ENCODE peak calls at places on chromosomes 12 and 14, in ten cellular contexts. B, G, Z, L, W, J, O, Y, K and I are unnamed samples.
A peak's percentile ranks its signal among the peaks of the same experiment; 100 is the strongest.

GRCh38 chr12:18653465-18653864 is 84.3 kb downstream of the PLCZ1 start:
- DNase-seq in Y (no peak), O (no peak), Z (no peak), B (no peak), L (no peak), W (no peak), J (no peak), K (no peak), G (no peak), I (no peak)

GRCh38 chr12:7110661-7111060 is 1.6 kb upstream of the C1RL start:
- DNase-seq in W (no peak), L (no peak), Y (no peak), J (no peak), B (no peak), G (no peak), O (no peak), K (no peak), Z (no peak), I (no peak)

GRCh38 chr12:77228376-77228775 is 163.0 kb upstream of the E2F7 start:
- DNase-seq in J (no peak), L (no peak), B (no peak), O (no peak), Y (no peak), Z (no peak), K (no peak), G (no peak), W (no peak), I (no peak)

GRCh38 chr14:61585598-61586538 is 109.4 kb upstream of the HIF1A start:
- DNase-seq in B (peak; percentile 47), J (no peak), L (peak; percentile 76), K (no peak), Z (no peak), O (peak; percentile 83), G (no peak), Y (peak; percentile 65), W (no peak), I (no peak)

GRCh38 chr14:22792158-22792557 is 23.1 kb downstream of the SLC7A7 start:
- DNase-seq in G (no peak), Z (no peak), Y (no peak), J (no peak), W (no peak), K (no peak), B (no peak), L (no peak), O (no peak), I (no peak)

GRCh38 chr12:15088115-15088514 is 115.3 kb downstream of the PDE6H start:
- DNase-seq in O (no peak), Z (no peak), Y (no peak), W (no peak), J (no peak), G (no peak), K (no peak), B (no peak), L (no peak), I (no peak)

GRCh38 chr12:50842637-50843493 is at the start of gene TMPRSS12:
- DNase-seq in K (no peak), W (no peak), Z (no peak), B (no peak), O (no peak), J (peak; percentile 19), L (peak; percentile 23), Y (no peak), G (no peak), I (no peak)

GRCh38 chr14:23951590-23952143 is 1.9 kb upstream of the DHRS4 start:
- DNase-seq in K (no peak), W (no peak), Y (no peak), Z (no peak), G (no peak), J (no peak), L (no peak), B (no peak), O (no peak), I (no peak)

GRCh38 chr14:61420326-61420725 is 98.9 kb downstream of the PRKCH start:
- DNase-seq in L (no peak), K (peak; percentile 91), W (no peak), Y (no peak), G (no peak), B (no peak), Z (no peak), O (no peak), J (no peak), I (peak; percentile 61)

GRCh38 chr12:2806700-2807099 is 5.8 kb upstream of the ITFG2 start:
- DNase-seq in G (no peak), L (no peak), K (no peak), Y (no peak), B (no peak), O (no peak), W (no peak), J (no peak), Z (no peak), I (no peak)

GRCh38 chr12:133026996-133027395 is 10.3 kb upstream of the ZNF84 start:
- DNase-seq in G (no peak), O (no peak), L (no peak), B (no peak), J (no peak), Y (no peak), W (no peak), K (no peak), Z (no peak), I (no peak)

GRCh38 chr14:94932589-94932988 is 162.7 kb upstream of the GSC start:
- DNase-seq in O (no peak), J (no peak), B (no peak), Y (no peak), Z (no peak), W (no peak), L (no peak), G (no peak), K (no peak), I (no peak)

GRCh38 chr14:100328495-100329163 is 5.5 kb downstream of the SLC25A47 start:
- DNase-seq in L (peak; percentile 63), Z (no peak), B (no peak), Y (peak; percentile 62), K (no peak), O (no peak), W (no peak), J (no peak), G (no peak), I (no peak)

GRCh38 chr12:52221912-52222457 is 11.1 kb upstream of the KRT7 start:
- DNase-seq in G (no peak), W (no peak), K (peak; percentile 77), J (peak; percentile 46), L (peak; percentile 81), O (peak; percentile 60), Y (peak; percentile 62), B (peak; percentile 45), Z (peak; percentile 56), I (no peak)

GRCh38 chr12:28583771-28584261 is 393.6 kb downstream of the CCDC91 start:
- DNase-seq in J (no peak), O (peak; percentile 31), W (peak; percentile 21), Z (peak; percentile 96), L (no peak), K (no peak), G (no peak), B (no peak), Y (no peak), I (peak; percentile 7)